ENCODE peak calls at places on chromosomes 6 and 20, in five cellular contexts. One of them, this sample, is unnamed.

GRCh38 chr6:37607949-37608348 is 89.7 kb downstream of the MDGA1 start:
- DNase-seq in WTC11: no peak
- DNase-seq in brain microvascular endothelial cell: peak
- DNase-seq in SHP77: no peak
- DNase-seq in amygdala: no peak
- DNase-seq in this sample: peak

GRCh38 chr6:15423286-15423957 is 177.6 kb downstream of the JARID2 start:
- DNase-seq in WTC11: no peak
- DNase-seq in brain microvascular endothelial cell: no peak
- DNase-seq in SHP77: no peak
- DNase-seq in amygdala: no peak
- DNase-seq in this sample: no peak

GRCh38 chr20:17822039-17822438 is 122.3 kb downstream of the BANF2 start:
- DNase-seq in WTC11: no peak
- DNase-seq in brain microvascular endothelial cell: peak
- DNase-seq in SHP77: no peak
- DNase-seq in amygdala: no peak
- DNase-seq in this sample: peak

GRCh38 chr20:7742479-7742878 is 197.8 kb downstream of the HAO1 start:
- DNase-seq in WTC11: no peak
- DNase-seq in brain microvascular endothelial cell: peak
- DNase-seq in SHP77: peak
- DNase-seq in amygdala: no peak
- DNase-seq in this sample: peak

GRCh38 chr20:51631011-51631950 is 88.8 kb upstream of the NFATC2 start:
- DNase-seq in WTC11: no peak
- DNase-seq in brain microvascular endothelial cell: peak
- DNase-seq in SHP77: no peak
- DNase-seq in amygdala: no peak
- DNase-seq in this sample: peak

GRCh38 chr6:34531580-34532201 is 24.4 kb downstream of the SPDEF start:
- DNase-seq in WTC11: peak
- DNase-seq in brain microvascular endothelial cell: peak
- DNase-seq in SHP77: peak
- DNase-seq in amygdala: peak
- DNase-seq in this sample: peak

GRCh38 chr6:30175765-30176164 is 12.4 kb downstream of the TRIM15 start:
- DNase-seq in WTC11: no peak
- DNase-seq in brain microvascular endothelial cell: no peak
- DNase-seq in SHP77: no peak
- DNase-seq in amygdala: no peak
- DNase-seq in this sample: no peak

GRCh38 chr6:130019796-130020105 is 1.4 kb downstream of the L3MBTL3 start:
- DNase-seq in WTC11: no peak
- DNase-seq in brain microvascular endothelial cell: no peak
- DNase-seq in SHP77: no peak
- DNase-seq in amygdala: no peak
- DNase-seq in this sample: no peak

GRCh38 chr6:87029711-87030314 is 65.1 kb downstream of the CGA start:
- DNase-seq in WTC11: no peak
- DNase-seq in brain microvascular endothelial cell: peak
- DNase-seq in SHP77: peak
- DNase-seq in amygdala: no peak
- DNase-seq in this sample: peak

GRCh38 chr6:133062702-133063319 is 178.3 kb upstream of the EYA4 start:
- DNase-seq in WTC11: no peak
- DNase-seq in brain microvascular endothelial cell: no peak
- DNase-seq in SHP77: no peak
- DNase-seq in amygdala: no peak
- DNase-seq in this sample: no peak

GRCh38 chr6:41682966-41683459 is 44.7 kb downstream of the MDFI start:
- DNase-seq in WTC11: no peak
- DNase-seq in brain microvascular endothelial cell: no peak
- DNase-seq in SHP77: no peak
- DNase-seq in amygdala: no peak
- DNase-seq in this sample: no peak

GRCh38 chr20:39152126-39152525 is 190.0 kb downstream of the DHX35 start:
- DNase-seq in WTC11: no peak
- DNase-seq in brain microvascular endothelial cell: no peak
- DNase-seq in SHP77: no peak
- DNase-seq in amygdala: no peak
- DNase-seq in this sample: no peak

GRCh38 chr20:52497731-52498130 is 306.2 kb upstream of the ZFP64 start:
- DNase-seq in WTC11: no peak
- DNase-seq in brain microvascular endothelial cell: no peak
- DNase-seq in SHP77: no peak
- DNase-seq in amygdala: no peak
- DNase-seq in this sample: no peak

GRCh38 chr6:153963352-153963751 is 75.7 kb upstream of the OPRM1 start:
- DNase-seq in WTC11: no peak
- DNase-seq in brain microvascular endothelial cell: no peak
- DNase-seq in SHP77: no peak
- DNase-seq in amygdala: no peak
- DNase-seq in this sample: no peak

GRCh38 chr6:137975058-137975940 is 108.2 kb downstream of the TNFAIP3 start:
- DNase-seq in WTC11: no peak
- DNase-seq in brain microvascular endothelial cell: no peak
- DNase-seq in SHP77: no peak
- DNase-seq in amygdala: no peak
- DNase-seq in this sample: peak

GRCh38 chr20:12053348-12053747 is 135.7 kb downstream of the BTBD3 start:
- DNase-seq in WTC11: no peak
- DNase-seq in brain microvascular endothelial cell: peak
- DNase-seq in SHP77: no peak
- DNase-seq in amygdala: no peak
- DNase-seq in this sample: peak

GRCh38 chr6:148370171-148370570 is 27.5 kb downstream of the SASH1 start:
- DNase-seq in WTC11: no peak
- DNase-seq in brain microvascular endothelial cell: no peak
- DNase-seq in SHP77: no peak
- DNase-seq in amygdala: no peak
- DNase-seq in this sample: no peak

GRCh38 chr6:14091329-14091978 is 26.1 kb upstream of the CD83 start:
- DNase-seq in WTC11: no peak
- DNase-seq in brain microvascular endothelial cell: no peak
- DNase-seq in SHP77: no peak
- DNase-seq in amygdala: no peak
- DNase-seq in this sample: no peak

GRCh38 chr6:44161997-44162338 is 3.3 kb downstream of the CAPN11 start:
- DNase-seq in WTC11: no peak
- DNase-seq in brain microvascular endothelial cell: peak
- DNase-seq in SHP77: no peak
- DNase-seq in amygdala: no peak
- DNase-seq in this sample: no peak

GRCh38 chr6:88840806-88841539 is 122.4 kb downstream of the RNGTT start:
- DNase-seq in WTC11: no peak
- DNase-seq in brain microvascular endothelial cell: no peak
- DNase-seq in SHP77: no peak
- DNase-seq in amygdala: no peak
- DNase-seq in this sample: peak

GRCh38 chr20:32325706-32326506 is 32.2 kb upstream of the ASXL1 start:
- DNase-seq in WTC11: no peak
- DNase-seq in brain microvascular endothelial cell: peak
- DNase-seq in SHP77: peak
- DNase-seq in amygdala: no peak
- DNase-seq in this sample: peak

GRCh38 chr6:72784581-72784980 is 162.7 kb downstream of the KCNQ5 start:
- DNase-seq in WTC11: no peak
- DNase-seq in brain microvascular endothelial cell: peak
- DNase-seq in SHP77: no peak
- DNase-seq in amygdala: no peak
- DNase-seq in this sample: peak

GRCh38 chr20:10978019-10978702 is 304.4 kb upstream of the JAG1 start:
- DNase-seq in WTC11: no peak
- DNase-seq in brain microvascular endothelial cell: no peak
- DNase-seq in SHP77: no peak
- DNase-seq in amygdala: no peak
- DNase-seq in this sample: no peak

GRCh38 chr20:1274485-1275313 is 8.6 kb downstream of the SNPH start:
- DNase-seq in WTC11: no peak
- DNase-seq in brain microvascular endothelial cell: no peak
- DNase-seq in SHP77: peak
- DNase-seq in amygdala: no peak
- DNase-seq in this sample: no peak

GRCh38 chr6:108699290-108700041 is 138.7 kb downstream of the FOXO3 start:
- DNase-seq in WTC11: no peak
- DNase-seq in brain microvascular endothelial cell: no peak
- DNase-seq in SHP77: peak
- DNase-seq in amygdala: no peak
- DNase-seq in this sample: no peak

GRCh38 chr20:574297-574942 is 30.8 kb upstream of the CSNK2A1 start:
- DNase-seq in WTC11: peak
- DNase-seq in brain microvascular endothelial cell: no peak
- DNase-seq in SHP77: no peak
- DNase-seq in amygdala: no peak
- DNase-seq in this sample: no peak

GRCh38 chr6:158316022-158316421 is 3.8 kb downstream of the TULP4 start:
- DNase-seq in WTC11: no peak
- DNase-seq in brain microvascular endothelial cell: no peak
- DNase-seq in SHP77: no peak
- DNase-seq in amygdala: no peak
- DNase-seq in this sample: no peak

GRCh38 chr6:18561006-18561750 is 174.0 kb downstream of the RNF144B start:
- DNase-seq in WTC11: no peak
- DNase-seq in brain microvascular endothelial cell: no peak
- DNase-seq in SHP77: no peak
- DNase-seq in amygdala: no peak
- DNase-seq in this sample: no peak

GRCh38 chr6:13152804-13153203 is 175.5 kb downstream of the TBC1D7 start:
- DNase-seq in WTC11: peak
- DNase-seq in brain microvascular endothelial cell: no peak
- DNase-seq in SHP77: no peak
- DNase-seq in amygdala: no peak
- DNase-seq in this sample: no peak

This sample was measured in fibroblast of villous mesenchyme.